ENCODE peak calls at places on chromosomes 11 and 22, in five cellular contexts. A is heart right ventricle, T is endodermal cell, X is OCI-LY7, I is esophagus squamous epithelium. B is an unnamed sample. For H3K9me3 and H3K4me1, the result is how much of the 10 kb centered on the place peaks cover.

GRCh38 chr11:110173775-110174644 is 80.8 kb downstream of the ZC3H12C start:
- DNase-seq in X (peak), A (peak), T (peak), I (no peak), B (no peak)

GRCh38 chr11:31641477-31642062 is 132.0 kb downstream of the ELP4 start:
- DNase-seq in A (peak), X (peak), T (peak), I (no peak), B (no peak)

GRCh38 chr11:24453129-24453723 is 43.6 kb upstream of the LUZP2 start:
- DNase-seq in X (no peak), A (no peak), T (no peak), I (no peak), B (no peak)

GRCh38 chr22:39959640-39960447 is at the start of gene TMA7B:
- DNase-seq in I (no peak), A (no peak), X (no peak), T (peak), B (no peak)

GRCh38 chr11:3213659-3214419 is 4.8 kb downstream of the MRGPRG start:
- DNase-seq in I (no peak), T (peak), A (no peak), X (no peak), B (no peak)

GRCh38 chr11:67606150-67606476 is 623 bp upstream of the NDUFV1 start:
- DNase-seq in X (no peak), I (no peak), A (no peak), T (no peak), B (no peak)

GRCh38 chr22:30602049-30602448 is 4.9 kb upstream of the TCN2 start:
- DNase-seq in I (no peak), T (peak), X (peak), A (no peak), B (no peak)

GRCh38 chr22:49702068-49702397 is 125.6 kb downstream of the BRD1 start:
- DNase-seq in T (peak), I (no peak), X (no peak), A (no peak), B (no peak)

GRCh38 chr11:82733444-82734119 is at the start of gene FAM181B:
- DNase-seq in T (peak), X (no peak), I (no peak), A (peak), B (no peak)

GRCh38 chr11:116644201-116644947 is 128.4 kb downstream of the BUD13 start:
- DNase-seq in I (no peak), X (no peak), A (no peak), T (no peak), B (no peak)

GRCh38 chr11:104222464-104222863 is 58.5 kb upstream of the PDGFD start:
- DNase-seq in A (no peak), X (peak), T (no peak), I (no peak), B (no peak)

GRCh38 chr11:68352591-68352990 is 40.2 kb downstream of the LRP5 start:
- DNase-seq in A (no peak), I (no peak), X (no peak), T (no peak), B (no peak)

GRCh38 chr11:36339899-36340298 is 43.8 kb downstream of the PRR5L start:
- DNase-seq in X (no peak), A (no peak), T (no peak), I (no peak), B (no peak)

GRCh38 chr22:49514211-49514610 is 313.5 kb downstream of the BRD1 start:
- DNase-seq in X (no peak), I (no peak), T (peak), A (no peak), B (no peak)

GRCh38 chr11:3202305-3202704 is 16.3 kb downstream of the MRGPRG start:
- DNase-seq in I (no peak), T (peak), A (no peak), X (no peak), B (no peak)

GRCh38 chr11:19511066-19511412 is 201.6 kb upstream of the NAV2 start:
- DNase-seq in A (no peak), X (no peak), T (no peak), I (no peak), B (no peak)

GRCh38 chr22:37529652-37530345 is 10.6 kb upstream of the CARD10 start:
- DNase-seq in A (no peak), I (no peak), X (no peak), T (no peak), B (no peak)

GRCh38 chr11:69601346-69601975 is 39.5 kb upstream of the CCND1 start:
- DNase-seq in I (no peak), A (no peak), T (peak), X (no peak), B (no peak)

GRCh38 chr11:64176751-64177150 is 9.2 kb upstream of the STIP1 start:
- DNase-seq in T (no peak), I (no peak), X (peak), A (no peak), B (no peak)

GRCh38 chr11:9180784-9181183 is 84.4 kb downstream of the DENND5A start:
- DNase-seq in I (no peak), T (no peak), A (no peak), X (no peak), B (no peak)

GRCh38 chr11:1208361-1209261 is 14.3 kb upstream of the MUC5B start:
- DNase-seq in I (no peak), T (peak), A (no peak), X (no peak), B (peak)

GRCh38 chr11:71304491-71304890 is 52.1 kb upstream of the SHANK2 start:
- DNase-seq in I (no peak), X (no peak), T (no peak), A (no peak), B (peak)

GRCh38 chr11:111944139-111944538 is 7.0 kb downstream of the DIXDC1 start:
- DNase-seq in I (no peak), X (no peak), A (no peak), T (peak), B (no peak)

GRCh38 chr11:107102692-107103463 is 84.6 kb upstream of the GUCY1A2 start:
- DNase-seq in T (no peak), X (no peak), A (no peak), I (no peak), B (no peak)

GRCh38 chr11:123030517-123030916 is 31.4 kb downstream of the HSPA8 start:
- DNase-seq in X (no peak), A (no peak), I (no peak), T (no peak), B (no peak)

GRCh38 chr11:47915407-47916137 is 64.8 kb upstream of the PTPRJ start:
- DNase-seq in T (no peak), A (peak), I (no peak), X (peak), B (no peak)

GRCh38 chr11:65652511-65653228 is 10.0 kb downstream of the RELA start:
- DNase-seq in X (peak), I (no peak), A (peak), T (peak), B (peak)

GRCh38 chr11:82895437-82896091 is 4.7 kb downstream of the PRCP start:
- DNase-seq in A (no peak), X (peak), I (no peak), T (no peak), B (no peak)

GRCh38 chr11:116042125-116042524 is 537.9 kb upstream of the CADM1 start:
- DNase-seq in A (no peak), T (no peak), I (no peak), X (no peak), B (no peak)

GRCh38 chr22:39308614-39309363 is 10.6 kb downstream of the RPL3 start:
- DNase-seq in X (no peak), I (no peak), A (no peak), T (peak), B (peak)

GRCh38 chr11:106765849-106766248 is 252.4 kb downstream of the GUCY1A2 start:
- DNase-seq in T (no peak), I (no peak), A (no peak), X (no peak), B (no peak)

GRCh38 chr22:22911327-22912134 is 23.9 kb downstream of the IGLL5 start:
- DNase-seq in T (no peak), A (no peak), X (no peak), I (no peak), B (no peak)
- H3K9me3 ChIP-seq in T (under half), A (under half), X (under half), I (under half), B (under half)

GRCh38 chr11:33160147-33160546 is 1.1 kb downstream of the CSTF3 start:
- DNase-seq in T (no peak), X (peak), A (no peak), I (no peak), B (no peak)
- H3K4me3 ChIP-seq in T (peak), X (peak), A (peak), I (peak), B (peak)

GRCh38 chr11:78268516-78269410 is 80.0 kb downstream of the USP35 start:
- DNase-seq in T (no peak), X (no peak), I (no peak), A (peak), B (no peak)

GRCh38 chr11:78262710-78263109 is 74.0 kb downstream of the USP35 start:
- DNase-seq in I (no peak), A (no peak), X (no peak), T (no peak), B (no peak)

GRCh38 chr11:78266451-78266850 is 77.7 kb downstream of the USP35 start:
- DNase-seq in X (no peak), I (no peak), A (no peak), T (no peak), B (no peak)

GRCh38 chr11:78261869-78262637 is 73.3 kb downstream of the USP35 start:
- DNase-seq in T (no peak), A (no peak), X (no peak), I (no peak), B (no peak)

DNA sequence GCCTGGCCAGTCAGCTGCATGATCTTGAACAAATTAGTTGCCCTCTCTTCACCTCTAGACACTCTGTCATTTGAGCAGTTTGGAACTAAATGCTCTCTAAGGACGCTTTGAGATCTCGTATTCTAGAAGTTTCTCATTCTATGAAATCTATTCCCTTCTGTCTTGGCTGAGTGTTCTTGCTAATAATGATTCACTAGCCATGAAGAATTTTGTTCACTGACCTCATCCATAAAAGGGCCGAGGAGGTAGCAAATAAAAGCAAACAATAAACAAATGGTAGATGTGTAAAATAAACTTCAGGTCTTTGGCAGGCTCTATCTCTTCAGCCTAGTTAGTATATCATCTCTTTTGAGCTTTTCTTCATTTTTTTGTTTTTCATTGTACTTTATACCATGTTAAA is 76.6 kb downstream of the USP35 start:
- DNase-seq in I (no peak), T (no peak), X (no peak), A (no peak), B (no peak)
- H3K4me1 ChIP-seq in I (under half), T (under half), X (under half), A (half or more), B (under half)

GRCh38 chr11:132620423-132620822 is 911.9 kb downstream of the OPCML start:
- DNase-seq in A (no peak), X (no peak), T (no peak), I (no peak), B (no peak)

GRCh38 chr11:132621976-132622375 is 910.3 kb downstream of the OPCML start:
- DNase-seq in T (no peak), A (no peak), X (no peak), I (no peak), B (no peak)

GRCh38 chr11:132626446-132626845 is 905.9 kb downstream of the OPCML start:
- DNase-seq in I (no peak), X (no peak), T (no peak), A (no peak), B (no peak)

GRCh38 chr11:132627981-132628380 is 904.3 kb downstream of the OPCML start:
- DNase-seq in X (no peak), T (no peak), I (no peak), A (no peak), B (no peak)

GRCh38 chr11:132623496-132623895 is 908.8 kb downstream of the OPCML start:
- DNase-seq in I (no peak), X (no peak), A (no peak), T (no peak), B (no peak)
- H3K9me3 ChIP-seq in I (under half), X (under half), A (under half), T (under half), B (under half)